ENCODE peak calls at places on chromosomes 5 and 9, in nine cellular contexts. V, C, T, D, N, Y, H, F and B are unnamed samples.

GRCh38 chr5:125412051-125412560 is 665.7 kb upstream of the ZNF608 start:
- DNase-seq in V (no peak), C (no peak), T (no peak), D (peak; percentile 37), N (no peak), Y (no peak), H (no peak), F (no peak), B (no peak)

GRCh38 chr5:111301264-111301663 is 77.1 kb downstream of the CAMK4 start:
- DNase-seq in V (no peak), C (no peak), T (no peak), D (no peak), N (no peak), Y (no peak), H (no peak), F (no peak), B (no peak)

GRCh38 chr5:143217065-143217803 is 186.3 kb downstream of the NR3C1 start:
- DNase-seq in V (no peak), C (no peak), T (no peak), D (no peak), N (no peak), Y (no peak), H (no peak), F (no peak), B (no peak)

GRCh38 chr9:91764661-91765060 is 185.4 kb downstream of the ROR2 start:
- DNase-seq in V (no peak), C (no peak), T (no peak), D (no peak), N (no peak), Y (no peak), H (no peak), F (no peak), B (no peak)

GRCh38 chr5:177098772-177099152 is 12.0 kb downstream of the FGFR4 start:
- DNase-seq in V (no peak), C (no peak), T (no peak), D (no peak), N (no peak), Y (no peak), H (no peak), F (no peak), B (no peak)

GRCh38 chr5:128341056-128341455 is 197.0 kb downstream of the FBN2 start:
- DNase-seq in V (no peak), C (no peak), T (no peak), D (no peak), N (no peak), Y (no peak), H (no peak), F (no peak), B (no peak)

GRCh38 chr5:59357421-59357977 is 536.0 kb downstream of the PDE4D start:
- DNase-seq in V (no peak), C (no peak), T (no peak), D (no peak), N (no peak), Y (no peak), H (no peak), F (no peak), B (no peak)

GRCh38 chr5:110865400-110866094 is 126.7 kb downstream of the SLC25A46 start:
- DNase-seq in V (peak; percentile 52), C (no peak), T (peak; percentile 7), D (peak; percentile 16), N (no peak), Y (no peak), H (peak; percentile 27), F (no peak), B (peak; percentile 20)

GRCh38 chr5:116573617-116574431 is 799 bp downstream of the SEMA6A start:
- DNase-seq in V (peak; percentile 41), C (no peak), T (peak; percentile 8), D (peak; percentile 5), N (no peak), Y (no peak), H (peak; percentile 56), F (no peak), B (peak; percentile 13)

GRCh38 chr9:91564081-91564670 is 140.5 kb upstream of the NFIL3 start:
- DNase-seq in V (no peak), C (no peak), T (no peak), D (no peak), N (no peak), Y (no peak), H (no peak), F (no peak), B (no peak)

GRCh38 chr9:81955625-81956024 is 12.3 kb downstream of the SPATA31D3 start:
- DNase-seq in V (no peak), C (no peak), T (no peak), D (no peak), N (no peak), Y (no peak), H (no peak), F (no peak), B (no peak)

GRCh38 chr9:88828492-88828974 is 162.7 kb upstream of the S1PR3 start:
- DNase-seq in V (no peak), C (no peak), T (no peak), D (no peak), N (no peak), Y (no peak), H (no peak), F (no peak), B (no peak)